ENCODE peak calls at places on chromosome 1, in six cellular contexts. K is activated T-helper 1 cell treated with Interleukin-2 at 50 U/mL for 16 hours; S is stimulated activated CD4-positive, alpha-beta T cell treated with anti-CD3 and anti-CD28 coated beads, Interleukin-4, amount 100 ng/mL, for 24 hours; I is activated CD4-positive, alpha-beta T cell treated with anti-CD3 and anti-CD28 coated beads for 48 hours; R is NCI-H2171; A is RWPE1. O is an unnamed sample.

GRCh38 chr1:99565606-99566289 is 80.2 kb upstream of the PALMD start:
- DNase-seq in S (no peak), I (no peak), R (no peak), K (no peak), A (peak), O (no peak)

GRCh38 chr1:186620526-186620925 is 59.7 kb downstream of the PTGS2 start:
- DNase-seq in R (no peak), A (no peak), I (no peak), S (no peak), K (no peak), O (no peak)

GRCh38 chr1:47766832-47767740 is 230.1 kb downstream of the TRABD2B start:
- DNase-seq in I (no peak), K (no peak), R (no peak), A (no peak), S (no peak), O (no peak)

GRCh38 chr1:182629674-182630073 is 25.5 kb upstream of the RGS16 start:
- DNase-seq in S (peak), K (peak), A (no peak), I (peak), R (no peak), O (no peak)

GRCh38 chr1:37692834-37693175 is 489 bp downstream of the CDCA8 start:
- DNase-seq in I (peak), S (peak), A (no peak), K (no peak), R (no peak), O (no peak)

GRCh38 chr1:194117582-194117981 is 931.2 kb upstream of the B3GALT2 start:
- DNase-seq in I (no peak), A (no peak), R (no peak), K (no peak), S (no peak), O (no peak)

GRCh38 chr1:195005338-195005737 is 1602.9 kb downstream of the KCNT2 start:
- DNase-seq in K (no peak), A (no peak), S (no peak), R (no peak), I (no peak), O (no peak)

GRCh38 chr1:109490029-109490933 is 3.6 kb upstream of the CYB561D1 start:
- DNase-seq in S (peak), A (peak), K (peak), R (peak), I (peak), O (peak)

GRCh38 chr1:58879464-58879863 is 95.6 kb upstream of the JUN start:
- DNase-seq in A (no peak), I (no peak), R (no peak), K (no peak), S (no peak), O (no peak)

GRCh38 chr1:7960867-7961198 is 678 bp upstream of the PARK7 start:
- DNase-seq in S (no peak), A (no peak), K (no peak), I (no peak), R (no peak), O (no peak)

GRCh38 chr1:245583575-245584330 is 429.0 kb downstream of the KIF26B start:
- DNase-seq in R (no peak), A (no peak), K (no peak), I (no peak), S (no peak), O (no peak)

GRCh38 chr1:25620211-25620610 is 3.6 kb downstream of the MAN1C1 start:
- DNase-seq in K (no peak), R (no peak), A (no peak), I (peak), S (peak), O (no peak)

GRCh38 chr1:19477284-19478240 is 7.8 kb downstream of the CAPZB start:
- DNase-seq in R (no peak), A (no peak), K (no peak), S (peak), I (peak), O (peak)

GRCh38 chr1:31010081-31010989 is 55.2 kb downstream of the PUM1 start:
- DNase-seq in R (no peak), I (peak), S (peak), A (no peak), K (no peak), O (no peak)

GRCh38 chr1:26998319-26999300 is 5.1 kb downstream of the TRNP1 start:
- DNase-seq in S (no peak), K (no peak), A (peak), I (no peak), R (no peak), O (no peak)

GRCh38 chr1:89657886-89658285 is 25.0 kb downstream of the LRRC8C start:
- DNase-seq in S (no peak), K (no peak), I (no peak), R (no peak), A (no peak), O (no peak)

GRCh38 chr1:202807926-202808757 is at the start of gene KDM5B:
- DNase-seq in R (peak), S (peak), I (peak), A (peak), K (peak), O (peak)

GRCh38 chr1:167722152-167722869 is 529 bp downstream of the MPZL1 start:
- DNase-seq in K (no peak), R (peak), S (peak), A (peak), I (peak), O (no peak)

GRCh38 chr1:159843459-159843858 is 16.8 kb downstream of the SLAMF8 start:
- DNase-seq in R (no peak), K (no peak), S (no peak), I (no peak), A (no peak), O (no peak)

GRCh38 chr1:42931108-42931539 is 27.5 kb downstream of the SLC2A1 start:
- DNase-seq in I (peak), S (peak), A (no peak), K (no peak), R (no peak), O (no peak)

GRCh38 chr1:156481527-156481926 is 19.0 kb downstream of the MEF2D start:
- DNase-seq in A (no peak), I (peak), S (no peak), R (no peak), K (no peak), O (no peak)

GRCh38 chr1:171699526-171699925 is 42.3 kb downstream of the VAMP4 start:
- DNase-seq in K (no peak), R (no peak), A (no peak), S (no peak), I (no peak), O (no peak)

GRCh38 chr1:246934777-246935176 is 3.0 kb upstream of the AHCTF1 start:
- DNase-seq in I (no peak), R (no peak), A (no peak), K (no peak), S (no peak), O (no peak)

GRCh38 chr1:182193908-182194550 is 132.5 kb upstream of the ZNF648 start:
- DNase-seq in A (no peak), K (no peak), S (no peak), R (no peak), I (no peak), O (peak)

GRCh38 chr1:10865518-10866313 is 69.3 kb upstream of the CASZ1 start:
- DNase-seq in S (no peak), I (no peak), R (peak), A (no peak), K (no peak), O (no peak)

GRCh38 chr1:201703646-201704438 is 125.1 kb upstream of the IPO9 start:
- DNase-seq in K (peak), S (peak), R (peak), A (peak), I (peak), O (peak)

GRCh38 chr1:46790702-46791101 is 8.1 kb upstream of the CYP4B1 start:
- DNase-seq in S (no peak), A (no peak), K (no peak), I (no peak), R (no peak), O (no peak)

GRCh38 chr1:216194721-216195120 is 228.5 kb downstream of the USH2A start:
- DNase-seq in S (no peak), R (no peak), A (no peak), I (no peak), K (no peak), O (no peak)

GRCh38 chr1:43522776-43523480 is 7.8 kb upstream of the PTPRF start:
- DNase-seq in I (no peak), R (no peak), A (peak), S (no peak), K (no peak), O (no peak)

GRCh38 chr1:94783342-94784264 is 36.6 kb upstream of the SLC44A3 start:
- DNase-seq in R (no peak), I (no peak), A (no peak), K (no peak), S (no peak), O (peak)

GRCh38 chr1:245715970-245716369 is 561.2 kb downstream of the KIF26B start:
- DNase-seq in I (no peak), R (no peak), S (no peak), K (no peak), A (peak), O (no peak)

O was measured in left cardiac atrium.